ENCODE peak calls at places on chromosomes 4 and X, in ten cellular contexts. L is coronary artery, H is left ventricle myocardium inferior, C is mammary epithelial cell, Z is epithelial cell of proximal tubule, Q is choroid plexus epithelial cell, U is Peyer's patch, J is AG10803, I is PC-3, O is HL-60. S is an unnamed sample.

GRCh38 chr4:187908079-187908501 is 87.5 kb upstream of the ZFP42 start:
- DNase-seq in H (no peak), U (no peak), J (peak), C (peak), I (peak), O (no peak), Q (peak), Z (no peak), L (no peak), S (peak)

GRCh38 chrX:139831689-139832456 is 101.0 kb downstream of the ATP11C start:
- DNase-seq in J (peak), Z (no peak), I (peak), U (no peak), O (no peak), C (peak), L (no peak), H (no peak), Q (peak), S (peak)

GRCh38 chr4:185710487-185710995 is 101.5 kb downstream of the SORBS2 start:
- DNase-seq in H (no peak), U (no peak), Q (no peak), Z (no peak), O (no peak), J (no peak), I (peak), C (peak), L (no peak), S (no peak)

GRCh38 chr4:30901781-30902479 is 181.8 kb downstream of the PCDH7 start:
- DNase-seq in C (no peak), L (no peak), I (no peak), O (no peak), U (no peak), J (no peak), Z (peak), H (no peak), Q (no peak), S (peak)

GRCh38 chrX:153966283-153966688 is 5.3 kb downstream of the HCFC1 start:
- DNase-seq in H (no peak), C (no peak), Q (no peak), J (peak), U (no peak), L (no peak), I (no peak), O (no peak), Z (no peak), S (no peak)

GRCh38 chrX:131045786-131046185 is 12.4 kb upstream of the ARHGAP36 start:
- DNase-seq in H (no peak), L (no peak), U (no peak), Q (no peak), I (no peak), Z (no peak), C (no peak), J (no peak), O (no peak), S (no peak)

GRCh38 chr4:76896731-76897521 is 1.0 kb downstream of the SOWAHB start:
- DNase-seq in I (peak), L (no peak), O (no peak), C (peak), U (peak), H (peak), Z (no peak), J (peak), Q (peak), S (peak)

GRCh38 chr4:138870739-138871633 is 144.6 kb upstream of the NOCT start:
- DNase-seq in Q (peak), J (peak), O (peak), Z (no peak), C (peak), I (peak), H (peak), L (no peak), U (peak), S (peak)

GRCh38 chr4:124277691-124278090 is 434.8 kb downstream of the ANKRD50 start:
- DNase-seq in H (no peak), U (no peak), Z (no peak), I (peak), C (no peak), Q (no peak), O (no peak), J (no peak), L (no peak), S (no peak)

GRCh38 chrX:18935893-18936292 is 48.0 kb downstream of the PHKA2 start:
- DNase-seq in C (no peak), U (peak), L (no peak), J (no peak), Q (no peak), O (no peak), H (no peak), Z (no peak), I (no peak), S (no peak)

GRCh38 chrX:96704661-96705060 is 20.0 kb downstream of the DIAPH2 start:
- DNase-seq in Z (no peak), H (no peak), I (peak), U (no peak), O (no peak), Q (no peak), C (no peak), J (no peak), L (no peak), S (no peak)

GRCh38 chrX:75076429-75076828 is 79.7 kb downstream of the ABCB7 start:
- DNase-seq in Z (no peak), H (no peak), U (no peak), L (no peak), Q (no peak), J (no peak), O (no peak), C (no peak), I (no peak), S (peak)

GRCh38 chr4:107705742-107706556 is 14.1 kb downstream of the PAPSS1 start:
- DNase-seq in J (no peak), L (no peak), I (no peak), H (no peak), Z (no peak), O (no peak), C (no peak), Q (no peak), U (no peak), S (no peak)
- H3K4me3 ChIP-seq in J (no peak), L (no peak), I (no peak), H (no peak), Z (no peak), O (no peak), C (no peak), Q (no peak), U (no peak), S (no peak)

GRCh38 chrX:23554304-23554703 is 113.0 kb upstream of the PRDX4 start:
- DNase-seq in U (no peak), Q (peak), O (no peak), Z (peak), H (no peak), I (peak), L (no peak), J (peak), C (peak), S (peak)
- TF ChIP-seq CTCF in U (peak), Q (peak), O (no peak), Z (peak), H (peak), I (peak), L (no peak), J (peak), C (peak), S (peak)

DNA sequence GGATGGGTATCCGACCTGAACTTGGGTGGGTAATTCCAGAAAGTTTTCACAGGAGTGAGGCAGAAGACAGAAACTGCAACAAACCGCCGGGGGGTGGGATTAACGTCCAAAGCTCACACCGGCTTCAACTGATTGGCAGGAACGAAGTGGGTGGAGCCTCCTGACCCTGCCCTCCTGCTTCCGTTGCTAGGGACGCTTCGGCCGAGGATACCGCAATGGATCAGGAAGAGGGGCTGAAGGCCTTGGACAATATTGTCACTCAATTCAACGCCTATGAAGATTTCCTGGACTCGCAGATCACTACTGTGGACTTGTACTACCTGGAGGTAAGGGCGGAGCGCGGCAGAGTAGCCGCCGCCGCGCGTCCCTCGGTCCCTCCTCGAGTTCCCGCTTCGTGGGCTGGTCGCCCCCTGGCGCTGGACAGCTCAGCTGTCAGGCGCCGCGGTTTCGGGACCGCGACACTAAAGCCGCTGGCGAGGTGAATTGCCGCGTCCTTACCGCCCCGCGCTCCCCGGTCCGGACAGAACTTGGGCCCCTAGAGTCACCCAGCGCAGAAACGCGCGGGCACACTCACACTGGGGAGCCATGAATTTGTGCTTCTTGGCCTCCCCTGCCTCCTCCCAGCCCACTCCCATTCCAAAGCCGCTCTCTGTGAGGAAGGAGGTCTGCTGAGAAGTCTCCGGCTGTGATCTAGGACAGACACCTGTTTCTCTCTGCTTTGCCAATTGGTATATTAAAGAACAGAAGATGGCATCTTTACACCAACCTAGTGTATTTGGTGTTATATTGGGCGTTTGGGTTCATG is at the start of gene CFAP299:
- DNase-seq in L (peak), Q (peak), C (peak), Z (peak), H (peak), I (no peak), O (peak), U (peak), J (peak), S (peak)
- H3K4me3 ChIP-seq in L (peak), Q (peak), C (peak), Z (peak), H (peak), I (no peak), O (peak), U (peak), J (peak), S (peak)

GRCh38 chr4:8582436-8582835 is 2.2 kb downstream of the GPR78 start:
- DNase-seq in C (no peak), L (no peak), H (no peak), U (no peak), Z (no peak), J (no peak), Q (no peak), I (no peak), O (no peak), S (no peak)
- TF ChIP-seq CTCF in C (no peak), L (no peak), H (no peak), U (no peak), Z (no peak), J (no peak), Q (no peak), I (no peak), O (no peak), S (no peak)

GRCh38 chrX:24144528-24144927 is 5.0 kb upstream of the ZFX start:
- DNase-seq in J (no peak), U (no peak), Z (no peak), O (no peak), C (no peak), Q (no peak), H (no peak), I (no peak), L (no peak), S (no peak)

GRCh38 chrX:24147165-24147564 is 2.4 kb upstream of the ZFX start:
- DNase-seq in O (no peak), Z (no peak), Q (no peak), H (no peak), J (no peak), C (no peak), U (no peak), L (no peak), I (no peak), S (no peak)

GRCh38 chrX:24145340-24146186 is 4.0 kb upstream of the ZFX start:
- DNase-seq in H (no peak), J (peak), I (peak), O (no peak), C (peak), U (no peak), Q (peak), Z (no peak), L (no peak), S (peak)

GRCh38 chrX:24148118-24148517 is 1.4 kb upstream of the ZFX start:
- DNase-seq in Q (peak), U (no peak), L (no peak), Z (no peak), C (no peak), H (no peak), J (no peak), I (no peak), O (no peak), S (no peak)

DNA sequence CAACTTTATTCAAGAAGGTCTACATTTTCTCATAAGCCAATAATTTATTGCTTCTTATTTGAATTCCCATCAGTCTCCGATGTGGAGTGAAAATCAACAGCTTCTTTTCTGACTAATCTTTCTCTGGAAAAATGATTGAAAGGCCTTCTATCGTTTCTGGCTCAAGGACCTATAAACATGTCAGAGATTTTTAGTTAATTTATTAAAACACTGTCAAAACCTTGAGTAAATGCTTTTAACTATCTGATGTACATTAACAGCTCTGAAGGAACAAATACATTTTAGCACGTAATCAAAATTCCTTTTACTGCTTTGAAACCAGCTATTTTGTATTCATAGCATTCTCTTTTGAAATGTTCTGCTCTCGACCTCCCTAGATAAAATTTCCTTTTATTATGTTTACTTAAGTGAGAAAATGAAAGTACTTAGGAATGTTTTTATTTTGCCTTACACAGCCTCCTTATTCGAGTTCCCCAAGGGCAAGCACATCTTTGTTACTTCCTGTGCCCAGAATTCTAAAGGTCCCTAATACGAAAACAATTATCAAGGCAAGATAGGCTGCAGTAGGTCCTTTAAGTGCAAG is 3.2 kb upstream of the ZFX start:
- DNase-seq in J (peak), I (peak), Q (peak), C (no peak), O (no peak), L (no peak), U (no peak), Z (no peak), H (no peak), S (peak)
- H3K4me3 ChIP-seq in J (peak), I (peak), Q (no peak), C (peak), O (no peak), L (peak), U (no peak), Z (peak), H (peak), S (no peak)

GRCh38 chrX:15838017-15838416 is 16.6 kb downstream of the AP1S2 start:
- DNase-seq in J (no peak), I (peak), H (no peak), L (no peak), Z (no peak), Q (no peak), C (no peak), O (no peak), U (no peak), S (no peak)
- TF ChIP-seq CTCF in J (peak), I (peak), H (peak), L (no peak), Z (peak), Q (peak), C (peak), O (no peak), U (no peak), S (peak)